ENCODE peak calls at places on chromosomes 3 and 15, in four cellular contexts. One of them, this sample, is unnamed. For H3K4me1, the result is how much of the 10 kb centered on the place peaks cover.

GRCh38 chr3:54294214-54294613 is 171.9 kb downstream of the CACNA2D3 start:
- DNase-seq in naive thymus-derived CD4-positive, alpha-beta T cell: no peak
- DNase-seq in pancreas: no peak
- DNase-seq in Caco-2: peak
- DNase-seq in this sample: no peak

GRCh38 chr3:112333002-112333385 is at the start of gene CD200:
- DNase-seq in naive thymus-derived CD4-positive, alpha-beta T cell: peak
- DNase-seq in pancreas: peak
- DNase-seq in Caco-2: peak
- DNase-seq in this sample: peak

GRCh38 chr3:182292586-182292985 is 500.7 kb upstream of the ATP11B start:
- DNase-seq in naive thymus-derived CD4-positive, alpha-beta T cell: no peak
- DNase-seq in pancreas: no peak
- DNase-seq in Caco-2: peak
- DNase-seq in this sample: no peak

GRCh38 chr15:63942486-63943365 is 103.6 kb downstream of the DAPK2 start:
- DNase-seq in naive thymus-derived CD4-positive, alpha-beta T cell: no peak
- DNase-seq in pancreas: no peak
- DNase-seq in Caco-2: no peak
- DNase-seq in this sample: no peak

GRCh38 chr15:95887666-95888480 is 442.6 kb upstream of the NR2F2 start:
- DNase-seq in naive thymus-derived CD4-positive, alpha-beta T cell: no peak
- DNase-seq in pancreas: no peak
- DNase-seq in Caco-2: no peak
- DNase-seq in this sample: no peak

GRCh38 chr3:72155391-72156064 is 370.6 kb upstream of the PROK2 start:
- DNase-seq in naive thymus-derived CD4-positive, alpha-beta T cell: no peak
- DNase-seq in pancreas: peak
- DNase-seq in Caco-2: no peak
- DNase-seq in this sample: no peak

GRCh38 chr15:88243895-88244787 is 12.4 kb downstream of the NTRK3 start:
- DNase-seq in naive thymus-derived CD4-positive, alpha-beta T cell: no peak
- DNase-seq in pancreas: no peak
- DNase-seq in Caco-2: peak
- DNase-seq in this sample: peak

GRCh38 chr3:116444819-116445290 is 432 bp downstream of the LSAMP start:
- DNase-seq in naive thymus-derived CD4-positive, alpha-beta T cell: no peak
- DNase-seq in pancreas: no peak
- DNase-seq in Caco-2: no peak
- DNase-seq in this sample: no peak

GRCh38 chr15:52255935-52256334 is 39.7 kb downstream of the MYO5C start:
- DNase-seq in naive thymus-derived CD4-positive, alpha-beta T cell: no peak
- DNase-seq in pancreas: no peak
- DNase-seq in Caco-2: no peak
- DNase-seq in this sample: no peak

GRCh38 chr3:32414527-32415202 is 23.0 kb downstream of the CMTM7 start:
- DNase-seq in naive thymus-derived CD4-positive, alpha-beta T cell: peak
- DNase-seq in pancreas: no peak
- DNase-seq in Caco-2: no peak
- DNase-seq in this sample: no peak

GRCh38 chr15:80160570-80161156 is 7.9 kb downstream of the FAH start:
- DNase-seq in naive thymus-derived CD4-positive, alpha-beta T cell: no peak
- DNase-seq in pancreas: no peak
- DNase-seq in Caco-2: no peak
- DNase-seq in this sample: no peak

GRCh38 chr3:175005881-175006280 is 146.7 kb downstream of the NAALADL2 start:
- DNase-seq in naive thymus-derived CD4-positive, alpha-beta T cell: no peak
- DNase-seq in pancreas: no peak
- DNase-seq in Caco-2: no peak
- DNase-seq in this sample: no peak

GRCh38 chr15:80852676-80853075 is 73.5 kb downstream of the CEMIP start:
- DNase-seq in naive thymus-derived CD4-positive, alpha-beta T cell: no peak
- DNase-seq in pancreas: no peak
- DNase-seq in Caco-2: no peak
- DNase-seq in this sample: no peak

GRCh38 chr15:82398785-82399184 is 30.8 kb upstream of the GOLGA6L9 start:
- DNase-seq in naive thymus-derived CD4-positive, alpha-beta T cell: no peak
- DNase-seq in pancreas: no peak
- DNase-seq in Caco-2: no peak
- DNase-seq in this sample: no peak

GRCh38 chr15:43433160-43433559 is 59.8 kb downstream of the TP53BP1 start:
- DNase-seq in naive thymus-derived CD4-positive, alpha-beta T cell: no peak
- DNase-seq in pancreas: no peak
- DNase-seq in Caco-2: no peak
- DNase-seq in this sample: no peak

GRCh38 chr3:62371032-62371734 is 2.2 kb downstream of the FEZF2 start:
- DNase-seq in naive thymus-derived CD4-positive, alpha-beta T cell: no peak
- DNase-seq in pancreas: no peak
- DNase-seq in Caco-2: no peak
- DNase-seq in this sample: no peak

GRCh38 chr15:63860161-63860954 is 26.6 kb upstream of the HERC1 start:
- DNase-seq in naive thymus-derived CD4-positive, alpha-beta T cell: peak
- DNase-seq in pancreas: no peak
- DNase-seq in Caco-2: no peak
- DNase-seq in this sample: no peak

GRCh38 chr3:73611176-73611575 is 13.6 kb downstream of the PDZRN3 start:
- DNase-seq in naive thymus-derived CD4-positive, alpha-beta T cell: no peak
- DNase-seq in pancreas: no peak
- DNase-seq in Caco-2: no peak
- DNase-seq in this sample: no peak

GRCh38 chr3:48569808-48570450 is 6.3 kb upstream of the UCN2 start:
- DNase-seq in naive thymus-derived CD4-positive, alpha-beta T cell: no peak
- DNase-seq in pancreas: no peak
- DNase-seq in Caco-2: no peak
- DNase-seq in this sample: no peak

GRCh38 chr3:123276346-123276745 is 74.6 kb downstream of the SEC22A start:
- DNase-seq in naive thymus-derived CD4-positive, alpha-beta T cell: no peak
- DNase-seq in pancreas: no peak
- DNase-seq in Caco-2: no peak
- DNase-seq in this sample: no peak

GRCh38 chr15:90871716-90872480 is 3.5 kb downstream of the FURIN start:
- DNase-seq in naive thymus-derived CD4-positive, alpha-beta T cell: no peak
- DNase-seq in pancreas: no peak
- DNase-seq in Caco-2: peak
- DNase-seq in this sample: no peak

GRCh38 chr15:99090011-99090699 is 14.7 kb upstream of the SYNM start:
- DNase-seq in naive thymus-derived CD4-positive, alpha-beta T cell: no peak
- DNase-seq in pancreas: no peak
- DNase-seq in Caco-2: no peak
- DNase-seq in this sample: no peak

DNA sequence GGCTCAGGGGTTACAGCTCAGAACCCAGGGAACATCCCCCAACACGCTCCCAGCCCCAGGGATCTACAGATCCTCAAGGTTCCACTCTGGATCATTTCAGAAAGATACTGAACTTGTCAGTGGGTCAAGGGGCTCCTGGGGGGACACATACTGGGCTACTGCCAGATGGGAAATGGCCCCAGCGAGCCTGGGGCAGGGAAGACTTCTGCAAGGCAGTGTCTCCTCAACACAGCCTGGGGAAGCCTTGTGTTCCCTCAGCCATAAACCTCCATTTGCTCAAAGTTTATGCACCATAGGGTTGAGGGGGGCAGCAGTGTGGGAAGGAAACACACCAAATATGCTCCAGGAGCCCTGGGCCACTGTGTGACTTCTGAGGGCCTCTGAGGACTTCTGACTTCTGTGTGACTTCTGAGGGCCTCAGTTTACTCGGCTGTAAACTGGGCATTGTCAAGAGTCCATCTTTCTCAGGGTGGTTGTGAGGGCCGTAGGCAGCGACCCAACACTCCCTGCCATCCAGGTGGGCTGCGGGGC is 58.4 kb downstream of the IQSEC1 start:
- DNase-seq in naive thymus-derived CD4-positive, alpha-beta T cell: peak
- DNase-seq in pancreas: no peak
- DNase-seq in Caco-2: no peak
- DNase-seq in this sample: no peak
- H3K4me1 ChIP-seq in naive thymus-derived CD4-positive, alpha-beta T cell: half or more
- H3K4me1 ChIP-seq in pancreas: under half
- H3K4me1 ChIP-seq in Caco-2: under half
- H3K4me1 ChIP-seq in this sample: under half

GRCh38 chr15:46059921-46060565 is 425.2 kb downstream of the SQOR start:
- DNase-seq in naive thymus-derived CD4-positive, alpha-beta T cell: no peak
- DNase-seq in pancreas: peak
- DNase-seq in Caco-2: no peak
- DNase-seq in this sample: no peak
- H3K4me1 ChIP-seq in naive thymus-derived CD4-positive, alpha-beta T cell: under half
- H3K4me1 ChIP-seq in pancreas: under half
- H3K4me1 ChIP-seq in Caco-2: under half
- H3K4me1 ChIP-seq in this sample: under half

GRCh38 chr15:74777769-74778598 is 3.9 kb upstream of the CSK start:
- DNase-seq in naive thymus-derived CD4-positive, alpha-beta T cell: no peak
- DNase-seq in pancreas: no peak
- DNase-seq in Caco-2: no peak
- DNase-seq in this sample: no peak
- H3K4me1 ChIP-seq in naive thymus-derived CD4-positive, alpha-beta T cell: half or more
- H3K4me1 ChIP-seq in pancreas: under half
- H3K4me1 ChIP-seq in Caco-2: under half
- H3K4me1 ChIP-seq in this sample: under half

DNA sequence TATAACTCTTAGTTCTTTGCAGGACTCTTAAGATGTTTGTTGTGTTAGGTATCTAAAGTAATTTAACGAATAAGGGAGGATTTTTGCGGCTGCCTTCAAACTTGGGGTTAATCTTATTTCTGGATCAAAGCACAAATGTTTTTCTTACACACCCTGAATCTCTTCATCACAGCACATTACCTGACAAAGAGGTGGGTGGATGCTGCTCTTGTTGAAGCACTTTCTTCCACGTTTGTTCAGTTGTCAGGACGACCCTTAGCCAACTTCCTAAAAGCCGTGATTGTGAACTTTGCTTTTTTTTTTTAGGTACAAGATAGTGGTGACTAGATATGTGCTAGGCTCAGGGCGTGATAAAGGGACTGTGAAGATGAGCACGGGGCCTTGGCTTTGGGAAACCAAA is 36.0 kb downstream of the YEATS2 start:
- DNase-seq in naive thymus-derived CD4-positive, alpha-beta T cell: no peak
- DNase-seq in pancreas: no peak
- DNase-seq in Caco-2: no peak
- DNase-seq in this sample: no peak
- H3K4me1 ChIP-seq in naive thymus-derived CD4-positive, alpha-beta T cell: under half
- H3K4me1 ChIP-seq in pancreas: under half
- H3K4me1 ChIP-seq in Caco-2: under half
- H3K4me1 ChIP-seq in this sample: under half

This sample was measured in neuronal stem cell.